ENCODE peak calls at places on chromosomes 5 and 9, in four cellular contexts. O is tibial nerve, R is small intestine, Q is mesendoderm. L is an unnamed sample.
A peak's percentile ranks its signal among the peaks of the same experiment; 100 is the strongest.

GRCh38 chr9:112072721-112073553 is 102.2 kb downstream of the SUSD1 start:
- DNase-seq in Q (peak; percentile 53), O (no peak), R (no peak), L (no peak)

GRCh38 chr9:128116104-128117083 is 11.1 kb downstream of the PTGES2 start:
- DNase-seq in O (no peak), Q (no peak), R (peak; percentile 60), L (no peak)

GRCh38 chr9:75001719-75002421 is 26.2 kb downstream of the CARNMT1 start:
- DNase-seq in O (peak; percentile 23), Q (peak; percentile 83), R (peak; percentile 97), L (no peak)

GRCh38 chr5:93337138-93337537 is 243.9 kb downstream of the NR2F1-AS1 start:
- DNase-seq in O (no peak), Q (no peak), R (no peak), L (no peak)

GRCh38 chr9:20616808-20617207 is 5.5 kb downstream of the MLLT3 start:
- DNase-seq in Q (no peak), R (no peak), O (no peak), L (no peak)

GRCh38 chr5:168609806-168610482 is 30.8 kb upstream of the PANK3 start:
- DNase-seq in O (no peak), R (peak; percentile 56), Q (no peak), L (no peak)

GRCh38 chr5:150619359-150620230 is 20.9 kb upstream of the SYNPO start:
- DNase-seq in O (no peak), Q (no peak), R (no peak), L (no peak)

GRCh38 chr9:106535439-106535838 is 327.5 kb upstream of the ZNF462 start:
- DNase-seq in O (no peak), R (no peak), Q (peak; percentile 59), L (no peak)

GRCh38 chr5:1508679-1509290 is 15.0 kb downstream of the LPCAT1 start:
- DNase-seq in Q (no peak), R (no peak), O (no peak), L (no peak)

GRCh38 chr9:37778534-37778933 is 6.3 kb downstream of the EXOSC3 start:
- DNase-seq in R (no peak), Q (no peak), O (no peak), L (no peak)

GRCh38 chr5:172005708-172006377 is 595 bp downstream of the FBXW11 start:
- DNase-seq in O (peak; percentile 22), R (peak; percentile 38), Q (peak; percentile 71), L (peak; percentile 67)

GRCh38 chr9:77982985-77983662 is 48.5 kb downstream of the GNAQ start:
- DNase-seq in Q (peak; percentile 58), R (no peak), O (no peak), L (no peak)

GRCh38 chr5:176658817-176659216 is 11.5 kb downstream of the TSPAN17 start:
- DNase-seq in O (peak; percentile 20), Q (no peak), R (peak; percentile 85), L (no peak)

GRCh38 chr9:117927354-117927753 is 223.2 kb downstream of the TLR4 start:
- DNase-seq in O (no peak), R (no peak), Q (peak; percentile 31), L (no peak)

GRCh38 chr5:5544094-5544663 is 121.7 kb downstream of the ICE1 start:
- DNase-seq in O (no peak), R (no peak), Q (no peak), L (no peak)

GRCh38 chr9:106860731-106861584 is 2.0 kb upstream of the ZNF462 start:
- DNase-seq in O (peak; percentile 19), R (peak; percentile 23), Q (peak; percentile 88), L (no peak)

GRCh38 chr9:72524820-72525539 is 3.6 kb downstream of the TMC1 start:
- DNase-seq in O (no peak), Q (peak; percentile 95), R (peak; percentile 89), L (no peak)

GRCh38 chr5:174571662-174572397 is 152.6 kb upstream of the MSX2 start:
- DNase-seq in O (peak; percentile 63), Q (peak; percentile 95), R (peak; percentile 90), L (no peak)

GRCh38 chr5:143101740-143102386 is 301.6 kb downstream of the NR3C1 start:
- DNase-seq in Q (peak; percentile 20), R (no peak), O (no peak), L (no peak)

GRCh38 chr5:150406120-150407096 is 6.3 kb downstream of the CD74 start:
- DNase-seq in R (no peak), Q (no peak), O (no peak), L (no peak)

GRCh38 chr9:119284118-119284517 is 85.1 kb downstream of the BRINP1 start:
- DNase-seq in Q (peak; percentile 84), O (no peak), R (no peak), L (no peak)

GRCh38 chr9:551986-552930 is 289.2 kb upstream of the DMRT1 start:
- DNase-seq in R (no peak), Q (peak; percentile 75), O (no peak), L (no peak)

GRCh38 chr9:125479846-125480615 is 218.4 kb downstream of the GAPVD1 start:
- DNase-seq in O (no peak), Q (peak; percentile 77), R (no peak), L (no peak)

GRCh38 chr9:137034709-137035506 is 3.0 kb upstream of the FUT7 start:
- DNase-seq in O (peak; percentile 67), R (peak; percentile 81), Q (peak; percentile 83), L (peak; percentile 81)

GRCh38 chr5:130692766-130693165 is 472.3 kb downstream of the HINT1 start:
- DNase-seq in R (no peak), Q (no peak), O (no peak), L (no peak)

GRCh38 chr5:9302228-9302627 is 243.6 kb downstream of the SEMA5A start:
- DNase-seq in R (no peak), O (no peak), Q (no peak), L (no peak)

GRCh38 chr5:102778478-102778877 is 23.4 kb downstream of the PAM start:
- DNase-seq in R (no peak), Q (no peak), O (no peak), L (no peak)

GRCh38 chr9:103266064-103266463 is 270.9 kb downstream of the CYLC2 start:
- DNase-seq in R (no peak), Q (no peak), O (no peak), L (no peak)

GRCh38 chr9:75615284-75615683 is 275.2 kb upstream of the PCSK5 start:
- DNase-seq in Q (peak; percentile 17), R (no peak), O (no peak), L (no peak)

GRCh38 chr9:119959846-119960545 is 590.8 kb upstream of the BRINP1 start:
- DNase-seq in Q (no peak), O (no peak), R (no peak), L (no peak)

DNA sequence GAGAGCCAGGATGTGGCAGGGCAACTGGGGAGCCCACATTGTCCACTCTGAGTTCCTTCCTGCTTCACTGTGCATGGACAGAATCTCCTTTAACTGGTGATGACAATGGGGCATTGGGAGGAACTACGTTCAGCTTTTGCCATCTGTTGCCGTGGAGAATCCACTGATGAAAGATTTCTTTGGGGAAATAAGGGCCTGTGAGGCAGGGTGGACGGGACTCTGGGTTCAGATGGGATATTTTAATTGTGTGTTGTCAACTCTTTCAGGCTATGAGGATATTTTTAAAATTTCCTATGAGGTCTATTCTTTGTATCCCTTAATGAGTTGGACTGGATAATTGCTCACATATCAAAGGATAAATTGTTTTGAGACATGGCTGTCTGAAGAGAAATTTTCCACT is 78.3 kb downstream of the TNC start:
- DNase-seq in O (no peak), R (no peak), Q (no peak), L (no peak)
- H3K27ac ChIP-seq in O (no peak overlapping the region), R (no peak overlapping the region), Q (no peak overlapping the region), L (no peak overlapping the region)

DNA sequence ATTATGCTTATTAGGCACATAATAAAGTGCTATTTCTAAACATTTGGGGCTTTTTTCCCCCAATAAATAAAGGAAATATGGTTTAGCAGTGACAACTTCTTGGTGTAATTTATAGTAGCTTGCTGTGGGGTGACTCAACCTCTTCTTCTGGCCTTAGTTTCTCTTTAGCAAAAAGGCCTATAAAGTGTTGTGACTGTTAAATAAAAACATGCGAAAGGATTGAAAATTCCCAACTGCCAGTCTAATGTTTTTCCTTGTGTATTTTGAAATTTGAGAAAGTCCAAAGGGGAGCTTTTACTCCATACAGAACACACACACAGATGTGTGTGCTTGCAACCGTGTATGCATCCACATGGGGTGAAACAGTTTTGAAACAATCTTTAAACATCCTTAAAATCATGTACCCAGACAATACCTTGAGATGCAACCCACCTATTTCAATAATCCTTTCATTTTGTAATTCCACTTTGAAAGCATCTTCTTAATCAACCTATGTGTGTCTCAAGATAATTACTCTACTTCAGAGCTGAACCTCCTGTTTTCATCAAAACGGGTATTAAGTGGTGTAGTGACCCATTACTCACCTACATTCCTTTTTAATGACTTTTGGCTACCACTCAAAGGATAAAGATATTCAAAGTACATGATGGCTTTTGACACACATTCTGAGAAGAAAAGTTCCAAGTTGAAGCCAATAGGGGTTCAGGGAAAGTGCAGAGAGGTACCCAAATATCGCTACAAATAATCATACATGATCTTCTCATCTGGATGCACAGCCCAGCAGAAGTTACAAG is 123.8 kb downstream of the DROSHA start:
- DNase-seq in Q (no peak), R (no peak), O (no peak), L (no peak)
- H3K27ac ChIP-seq in Q (no peak overlapping the region), R (no peak overlapping the region), O (no peak overlapping the region), L (no peak overlapping the region)

GRCh38 chr9:35806101-35806500 is 6.0 kb downstream of the SPAG8 start:
- DNase-seq in Q (no peak), O (no peak), R (no peak), L (no peak)

GRCh38 chr9:35813434-35814105 is 1.3 kb downstream of the HINT2 start:
- DNase-seq in R (peak; percentile 48), Q (peak; percentile 91), O (no peak), L (no peak)

GRCh38 chr9:35811364-35812024 is 568 bp downstream of the SPAG8 start:
- DNase-seq in Q (no peak), R (no peak), O (peak; percentile 23), L (peak; percentile 38)

GRCh38 chr9:35812025-35812602 is at the start of gene SPAG8:
- DNase-seq in Q (peak; percentile 99), O (peak; percentile 87), R (peak; percentile 97), L (peak; percentile 93)

DNA sequence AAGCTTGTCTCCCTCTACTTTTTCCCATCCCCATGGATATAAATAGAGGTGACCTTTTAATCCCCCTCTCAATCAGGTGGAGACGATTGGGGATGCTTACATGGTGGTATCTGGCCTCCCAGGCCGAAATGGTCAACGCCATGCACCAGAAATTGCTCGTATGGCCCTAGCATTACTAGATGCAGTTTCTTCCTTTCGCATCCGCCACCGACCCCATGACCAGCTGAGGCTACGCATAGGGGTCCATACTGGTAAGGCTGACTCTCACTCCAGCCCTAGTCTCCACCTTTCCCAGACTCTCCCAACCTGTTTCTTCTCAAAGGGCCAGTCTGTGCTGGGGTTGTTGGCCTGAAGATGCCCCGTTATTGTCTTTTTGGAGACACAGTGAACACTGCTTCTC is 3.6 kb downstream of the SPAG8 start:
- DNase-seq in R (no peak), Q (no peak), O (no peak), L (no peak)
- H3K27ac ChIP-seq in R (no peak overlapping the region), Q (no peak overlapping the region), O (no peak overlapping the region), L (no peak overlapping the region)

GRCh38 chr5:54458221-54458620 is 2.7 kb downstream of the HSPB3 start:
- DNase-seq in O (no peak), R (no peak), Q (peak; percentile 41), L (no peak)
- H3K27ac ChIP-seq in O (no peak overlapping the region), R (no peak overlapping the region), Q (no peak overlapping the region), L (no peak overlapping the region)

DNA sequence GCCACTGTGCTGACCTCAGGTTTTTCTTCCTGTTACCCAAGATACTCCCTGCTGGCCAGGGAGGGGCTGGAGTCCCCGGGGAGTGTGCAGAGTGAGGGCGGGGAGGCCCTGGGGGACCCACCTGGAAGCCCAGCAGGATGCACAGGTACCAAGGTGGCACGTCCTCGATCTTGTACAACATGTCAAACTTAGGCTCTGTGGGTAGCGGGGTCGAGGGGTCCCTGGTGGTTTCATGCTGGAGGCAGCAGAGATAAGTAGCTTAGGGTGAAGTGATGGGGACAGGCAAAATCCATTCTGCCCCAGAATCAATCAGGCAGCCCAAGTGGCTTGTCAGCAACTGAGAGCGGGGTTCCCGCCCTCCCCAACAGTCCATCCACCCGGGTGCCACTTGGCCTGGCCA is 726 bp downstream of the SLC23A1 start:
- DNase-seq in R (peak; percentile 55), Q (no peak), O (no peak), L (no peak)
- H3K27ac ChIP-seq in R (peak overlapping the region; percentile 79), Q (no peak overlapping the region), O (no peak overlapping the region), L (no peak overlapping the region)

L was measured in substantia nigra.